ENCODE peak calls at places on chromosomes 4 and X, in eight cellular contexts. F, P, V, T, K, B, Y and E are unnamed samples.

GRCh38 chrX:40172169-40172979 is 74.6 kb upstream of the BCOR start:
- DNase-seq in F (peak), P (no peak), V (peak), T (peak), K (peak), B (no peak), Y (no peak), E (peak)

GRCh38 chr4:25062098-25062497 is 31.4 kb upstream of the LGI2 start:
- DNase-seq in F (no peak), P (no peak), V (no peak), T (no peak), K (no peak), B (no peak), Y (no peak), E (no peak)

GRCh38 chr4:7622371-7622770 is 187.6 kb upstream of the PSAPL1 start:
- DNase-seq in F (no peak), P (no peak), V (no peak), T (no peak), K (no peak), B (no peak), Y (no peak), E (no peak)

GRCh38 chrX:41589634-41590270 is 99.0 kb upstream of the GPR34 start:
- DNase-seq in F (peak), P (no peak), V (no peak), T (no peak), K (no peak), B (no peak), Y (peak), E (no peak)

GRCh38 chr4:14399919-14400706 is 602.2 kb upstream of the CPEB2 start:
- DNase-seq in F (no peak), P (no peak), V (no peak), T (no peak), K (no peak), B (no peak), Y (no peak), E (no peak)

GRCh38 chr4:40335508-40335860 is 351 bp downstream of the CHRNA9 start:
- DNase-seq in F (peak), P (no peak), V (no peak), T (no peak), K (no peak), B (no peak), Y (peak), E (no peak)

GRCh38 chrX:151754641-151755215 is 20.2 kb downstream of the CNGA2 start:
- DNase-seq in F (peak), P (no peak), V (no peak), T (no peak), K (no peak), B (no peak), Y (peak), E (no peak)

GRCh38 chrX:118346258-118347094 is 570 bp downstream of the WDR44 start:
- DNase-seq in F (no peak), P (no peak), V (peak), T (peak), K (no peak), B (no peak), Y (peak), E (peak)

GRCh38 chrX:104697264-104697663 is 131.3 kb downstream of the IL1RAPL2 start:
- DNase-seq in F (peak), P (no peak), V (no peak), T (no peak), K (no peak), B (no peak), Y (no peak), E (no peak)

GRCh38 chr4:161252520-161253141 is 911.2 kb downstream of the FSTL5 start:
- DNase-seq in F (no peak), P (no peak), V (no peak), T (peak), K (no peak), B (no peak), Y (no peak), E (no peak)

GRCh38 chr4:38119663-38120374 is 159.6 kb downstream of the PTTG2 start:
- DNase-seq in F (peak), P (peak), V (peak), T (no peak), K (no peak), B (peak), Y (peak), E (no peak)

DNA sequence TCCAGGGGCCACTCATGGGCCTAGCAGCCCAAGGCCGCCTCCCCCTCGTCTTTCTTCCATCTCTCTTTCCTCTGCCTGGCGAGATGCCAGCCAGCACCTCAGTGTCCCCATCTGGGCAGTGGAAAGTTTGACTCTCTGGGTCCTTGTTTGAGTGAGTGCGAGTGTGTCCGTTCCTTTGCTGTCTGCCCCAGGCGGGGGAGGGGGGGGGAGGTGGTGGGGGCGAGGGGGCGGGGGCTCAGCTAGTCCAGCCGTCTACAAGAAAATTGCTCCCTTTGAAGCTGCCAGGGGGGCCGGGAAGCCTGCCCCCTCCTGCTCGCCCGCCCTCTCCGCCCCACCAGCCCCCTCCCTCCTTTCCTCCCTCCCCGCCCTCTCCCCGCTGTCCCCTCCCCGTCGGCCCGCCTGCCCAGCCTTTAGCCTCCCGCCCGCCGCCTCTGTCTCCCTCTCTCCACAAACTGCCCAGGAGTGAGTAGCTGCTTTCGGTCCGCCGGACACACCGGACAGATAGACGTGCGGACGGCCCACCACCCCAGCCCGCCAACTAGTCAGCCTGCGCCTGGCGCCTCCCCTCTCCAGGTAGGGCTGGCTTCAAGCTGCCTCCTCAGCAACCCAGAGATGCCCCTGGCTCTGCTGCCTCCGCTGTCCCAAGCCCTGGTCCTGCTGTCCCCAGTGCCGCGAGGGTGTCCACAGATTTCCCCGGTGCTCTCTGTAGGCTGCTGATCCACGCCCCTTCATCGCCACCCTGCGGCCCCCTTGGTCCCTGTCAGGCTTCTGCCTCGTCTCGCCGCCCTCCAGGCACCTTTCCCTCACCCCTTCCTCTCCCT is at the start of gene BGN:
- DNase-seq in F (peak), P (no peak), V (peak), T (no peak), K (peak), B (no peak), Y (no peak), E (peak)
- TF ChIP-seq CTCF in F (peak), P (peak), V (peak), T (peak), K (peak), B (peak), Y (peak), E (peak)

GRCh38 chr4:170716868-170717267 is 627.1 kb upstream of the AADAT start:
- DNase-seq in F (no peak), P (no peak), V (no peak), T (no peak), K (no peak), B (no peak), Y (no peak), E (no peak)
- TF ChIP-seq CTCF in F (no peak), P (no peak), V (no peak), T (no peak), K (no peak), B (peak), Y (peak), E (no peak)

DNA sequence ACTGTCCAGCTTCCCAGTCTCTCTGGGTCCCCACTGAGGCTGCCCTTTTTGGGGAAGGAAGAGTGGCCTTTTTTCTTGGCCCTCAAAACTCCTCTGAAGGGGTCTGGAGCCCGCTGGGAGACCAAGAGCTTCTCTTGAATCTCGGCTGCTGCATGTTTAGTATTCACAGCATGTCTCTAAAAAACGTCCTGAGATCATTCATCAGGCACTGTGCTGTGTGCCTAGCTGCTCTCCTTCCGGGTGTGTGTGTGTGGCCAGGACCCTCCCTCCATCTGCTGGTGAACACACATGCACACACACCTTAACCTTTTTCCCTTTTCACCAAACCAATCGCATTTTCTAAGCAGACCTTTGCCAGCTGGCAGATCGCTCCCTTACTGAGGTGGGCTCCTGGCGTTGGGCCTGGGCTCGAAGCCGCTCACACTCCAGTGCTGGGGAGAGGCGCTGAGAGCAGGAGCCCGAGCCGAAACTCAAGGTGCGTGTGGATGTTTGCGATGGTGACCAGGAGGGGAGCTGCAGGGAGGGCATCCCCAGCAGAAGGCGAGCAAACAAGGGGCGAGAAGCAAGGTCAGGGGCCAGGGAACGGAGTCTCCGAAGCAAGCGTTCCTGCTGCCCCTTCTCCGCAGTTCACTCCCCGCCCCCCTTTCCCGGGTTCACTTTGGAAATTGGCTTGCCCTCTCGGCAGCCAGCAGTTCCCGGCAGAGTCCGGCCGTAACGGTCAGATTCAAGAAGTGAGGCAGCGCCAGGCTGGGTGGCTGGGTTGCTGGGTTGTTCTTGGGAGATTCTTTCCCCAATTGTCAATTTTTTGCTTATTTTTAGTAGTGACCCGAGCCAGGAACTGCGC is 605 bp upstream of the FRMPD3 start:
- DNase-seq in F (no peak), P (no peak), V (no peak), T (peak), K (no peak), B (no peak), Y (no peak), E (no peak)
- TF ChIP-seq CTCF in F (no peak), P (no peak), V (no peak), T (no peak), K (no peak), B (no peak), Y (peak), E (no peak)

DNA sequence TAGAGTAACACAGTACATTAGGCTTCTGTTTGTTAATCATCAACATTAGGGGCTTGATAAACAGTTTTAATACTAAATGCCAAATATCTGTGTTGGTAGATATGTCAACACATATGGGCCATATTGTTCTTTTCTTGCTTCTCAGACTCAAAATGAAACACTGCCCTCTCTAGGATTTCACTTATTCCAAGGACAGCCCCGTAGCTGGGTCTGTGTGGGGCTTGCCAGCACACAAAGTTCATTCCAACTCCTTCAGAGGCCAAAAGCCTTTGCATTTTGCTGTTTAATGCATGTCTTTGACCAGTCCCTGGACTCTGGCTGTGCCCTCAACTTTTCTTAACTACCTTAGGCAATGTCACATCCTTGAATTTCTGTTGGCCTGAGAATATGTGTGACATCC is 102.0 kb upstream of the ZNF827 start:
- DNase-seq in F (no peak), P (no peak), V (no peak), T (no peak), K (no peak), B (no peak), Y (no peak), E (no peak)
- TF ChIP-seq CTCF in F (no peak), P (no peak), V (no peak), T (no peak), K (no peak), B (no peak), Y (no peak), E (no peak)